ENCODE peak calls at places on chromosomes 1 and 21, in ten cellular contexts. B, K, T, Z, I, F, W, M, H and P are unnamed samples.
A peak's percentile ranks its signal among the peaks of the same experiment; 100 is the strongest.

GRCh38 chr1:179708434-179709195 is 34.5 kb upstream of the FAM163A start:
- DNase-seq in B (no peak), K (no peak), T (no peak), Z (no peak), I (no peak), F (no peak), W (no peak), M (no peak), H (no peak), P (no peak)

GRCh38 chr1:167529829-167530474 is 11.6 kb upstream of the CD247 start:
- DNase-seq in B (no peak), K (no peak), T (no peak), Z (no peak), I (no peak), F (no peak), W (no peak), M (no peak), H (no peak), P (no peak)

GRCh38 chr1:155209373-155209721 is 852 bp downstream of the MTX1 start:
- DNase-seq in B (no peak), K (no peak), T (no peak), Z (no peak), I (no peak), F (no peak), W (no peak), M (no peak), H (no peak), P (no peak)

GRCh38 chr1:972726-973458 is 6.6 kb downstream of the PLEKHN1 start:
- DNase-seq in B (no peak), K (no peak), T (no peak), Z (no peak), I (no peak), F (no peak), W (no peak), M (no peak), H (no peak), P (peak; percentile 72)

GRCh38 chr1:17075470-17076255 is 21.8 kb upstream of the SDHB start:
- DNase-seq in B (peak; percentile 49), K (no peak), T (no peak), Z (no peak), I (no peak), F (no peak), W (no peak), M (no peak), H (no peak), P (no peak)

GRCh38 chr21:18760247-18760646 is 356.7 kb upstream of the TMPRSS15 start:
- DNase-seq in B (peak; percentile 1), K (no peak), T (no peak), Z (no peak), I (no peak), F (no peak), W (no peak), M (no peak), H (no peak), P (no peak)

GRCh38 chr1:20185834-20186782 is at the start of the genes PLA2G2C and UBXN10:
- DNase-seq in B (no peak), K (no peak), T (no peak), Z (peak; percentile 37), I (peak; percentile 21), F (no peak), W (no peak), M (peak; percentile 83), H (no peak), P (peak; percentile 78)

GRCh38 chr1:183106746-183107145 is 79.3 kb upstream of the LAMC2 start:
- DNase-seq in B (no peak), K (peak; percentile 29), T (no peak), Z (no peak), I (no peak), F (peak; percentile 84), W (no peak), M (no peak), H (peak; percentile 56), P (no peak)

GRCh38 chr1:42730988-42731387 is 9.0 kb downstream of the CLDN19 start:
- DNase-seq in B (peak; percentile 36), K (no peak), T (no peak), Z (no peak), I (no peak), F (no peak), W (peak; percentile 21), M (no peak), H (no peak), P (no peak)

GRCh38 chr1:31848381-31848897 is 32.6 kb upstream of the SPOCD1 start:
- DNase-seq in B (no peak), K (no peak), T (no peak), Z (no peak), I (no peak), F (no peak), W (no peak), M (no peak), H (no peak), P (no peak)

GRCh38 chr1:27563407-27564263 is 40.3 kb downstream of the AHDC1 start:
- DNase-seq in B (peak; percentile 61), K (no peak), T (no peak), Z (peak; percentile 88), I (peak; percentile 69), F (peak; percentile 46), W (no peak), M (no peak), H (peak; percentile 56), P (peak; percentile 74)

GRCh38 chr1:87151500-87152421 is 176.9 kb upstream of the LMO4 start:
- DNase-seq in B (no peak), K (peak; percentile 20), T (peak; percentile 8), Z (peak; percentile 49), I (peak; percentile 32), F (peak; percentile 58), W (peak; percentile 82), M (peak; percentile 75), H (peak; percentile 77), P (peak; percentile 84)

DNA sequence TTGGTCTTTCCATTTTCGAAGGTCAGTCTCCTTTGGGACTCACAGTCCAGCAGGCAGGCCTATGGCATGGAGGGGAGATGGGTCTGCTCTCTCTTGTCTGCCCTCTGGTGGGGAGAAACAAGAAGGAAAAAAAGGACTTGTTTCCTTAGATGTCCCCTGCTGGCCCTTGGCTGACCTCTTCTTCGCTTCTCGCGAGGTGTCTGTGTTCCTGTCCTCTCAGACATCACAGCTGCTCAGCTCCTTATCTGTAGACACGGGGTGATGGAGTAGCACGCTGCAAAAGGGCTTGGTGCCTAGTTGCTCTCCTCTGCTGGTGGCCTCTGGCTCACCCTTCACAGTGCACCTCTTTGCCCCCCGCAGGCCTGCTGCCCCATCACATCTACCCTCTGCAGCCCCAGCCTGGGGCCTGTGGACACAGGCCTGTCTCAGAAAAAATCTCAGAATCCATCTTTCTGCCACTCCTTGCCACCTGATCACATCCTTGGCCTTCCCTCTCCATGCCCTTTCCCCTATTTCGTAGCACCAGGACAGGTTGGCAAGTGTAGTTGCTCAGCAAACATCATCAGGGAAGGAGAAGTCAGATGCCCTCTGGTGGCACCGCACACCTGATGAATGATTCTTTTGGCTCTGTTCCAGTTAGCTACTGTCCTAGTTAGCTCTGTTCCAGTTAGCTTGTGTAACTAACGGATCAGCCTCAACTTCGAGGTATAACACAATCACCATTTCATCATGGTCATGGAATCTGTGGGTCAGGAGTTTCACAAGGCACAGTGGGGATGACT is 18.7 kb upstream of the AK2 start:
- DNase-seq in B (peak; percentile 92), K (peak; percentile 75), T (peak; percentile 66), Z (peak; percentile 59), I (peak; percentile 69), F (peak; percentile 87), W (peak; percentile 87), M (peak; percentile 80), H (peak; percentile 87), P (peak; percentile 79)
- H3K27ac ChIP-seq in B (peak overlapping the region; percentile 78), K (no peak overlapping the region), T (peak overlapping the region; percentile 38), Z (no peak overlapping the region), I (peak overlapping the region; percentile 85), F (no peak overlapping the region), W (peak overlapping the region; percentile 66), M (no peak overlapping the region), H (no peak overlapping the region), P (peak overlapping the region; percentile 59)

GRCh38 chr21:34544032-34544496 is 32.1 kb upstream of the KCNE1 start:
- DNase-seq in B (peak; percentile 74), K (no peak), T (peak; percentile 77), Z (peak; percentile 88), I (no peak), F (peak; percentile 75), W (no peak), M (peak; percentile 69), H (peak; percentile 77), P (peak; percentile 36)

GRCh38 chr21:34546556-34546955 is 34.5 kb upstream of the KCNE1 start:
- DNase-seq in B (no peak), K (no peak), T (no peak), Z (no peak), I (no peak), F (no peak), W (no peak), M (no peak), H (no peak), P (no peak)

GRCh38 chr21:34548782-34549376 is 36.9 kb upstream of the KCNE1 start:
- DNase-seq in B (no peak), K (no peak), T (no peak), Z (no peak), I (no peak), F (no peak), W (no peak), M (no peak), H (no peak), P (no peak)

GRCh38 chr21:34543017-34543416 is 31.0 kb upstream of the KCNE1 start:
- DNase-seq in B (no peak), K (no peak), T (no peak), Z (no peak), I (no peak), F (no peak), W (no peak), M (no peak), H (no peak), P (no peak)

GRCh38 chr21:34545079-34545884 is 33.3 kb upstream of the KCNE1 start:
- DNase-seq in B (peak; percentile 31), K (no peak), T (no peak), Z (no peak), I (no peak), F (peak; percentile 73), W (peak; percentile 67), M (peak; percentile 84), H (peak; percentile 82), P (no peak)
- H3K4me3 ChIP-seq in B (no peak overlapping the region), K (peak overlapping the region; percentile 25), T (no peak overlapping the region), Z (no peak overlapping the region), I (no peak overlapping the region), F (no peak overlapping the region), W (no peak overlapping the region), M (no peak overlapping the region), H (peak overlapping the region; percentile 6), P (no peak overlapping the region)

DNA sequence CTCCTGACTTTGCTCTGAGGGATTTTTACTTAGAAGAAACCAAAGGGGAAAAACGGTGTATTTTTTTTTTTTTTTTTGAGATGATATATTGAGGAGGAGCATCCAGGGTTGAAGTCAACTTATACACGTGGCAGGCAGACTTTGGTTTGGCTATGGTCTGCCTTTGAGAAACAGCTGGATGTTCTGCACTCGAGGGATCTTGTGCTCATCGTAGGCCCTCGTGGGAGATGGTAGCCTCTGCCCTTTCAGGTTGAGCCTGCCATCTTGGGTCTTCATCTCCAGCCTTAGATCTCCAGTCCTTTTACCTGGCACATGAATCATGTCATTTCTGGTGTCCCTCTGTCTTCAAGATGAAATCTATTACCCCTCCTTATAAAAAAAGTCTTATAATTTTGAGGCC is 67.1 kb upstream of the UBE2U start:
- DNase-seq in B (no peak), K (no peak), T (no peak), Z (no peak), I (no peak), F (no peak), W (no peak), M (no peak), H (no peak), P (no peak)
- H3K27ac ChIP-seq in B (peak overlapping the region; percentile 63), K (no peak overlapping the region), T (no peak overlapping the region), Z (no peak overlapping the region), I (no peak overlapping the region), F (no peak overlapping the region), W (no peak overlapping the region), M (no peak overlapping the region), H (no peak overlapping the region), P (no peak overlapping the region)

GRCh38 chr1:220747426-220748090 is 564 bp upstream of the MTARC2 start:
- DNase-seq in B (no peak), K (no peak), T (no peak), Z (no peak), I (no peak), F (no peak), W (no peak), M (no peak), H (no peak), P (no peak)
- H3K4me3 ChIP-seq in B (peak overlapping the region; percentile 86), K (peak overlapping the region; percentile 72), T (peak overlapping the region; percentile 68), Z (peak overlapping the region; percentile 85), I (peak overlapping the region; percentile 76), F (peak overlapping the region; percentile 54), W (peak overlapping the region; percentile 61), M (peak overlapping the region; percentile 77), H (peak overlapping the region; percentile 80), P (peak overlapping the region; percentile 76)